ENCODE peak calls at places on chromosomes 11 and 22, in four cellular contexts. G, Y, Q and W are unnamed samples.

GRCh38 chr22:30626413-30626812 is 9.2 kb upstream of the SLC35E4 start:
- DNase-seq in G (no peak), Y (no peak), Q (no peak), W (no peak)

GRCh38 chr11:528815-529728 is 6.3 kb downstream of the HRAS start:
- DNase-seq in G (no peak), Y (no peak), Q (no peak), W (no peak)

GRCh38 chr11:110939471-110939870 is 227.2 kb upstream of the ARHGAP20 start:
- DNase-seq in G (no peak), Y (no peak), Q (no peak), W (no peak)

GRCh38 chr11:44969853-44970252 is 19.2 kb upstream of the TP53I11 start:
- DNase-seq in G (no peak), Y (no peak), Q (no peak), W (no peak)

GRCh38 chr11:109426442-109426841 is 4.5 kb downstream of the C11orf87 start:
- DNase-seq in G (no peak), Y (no peak), Q (no peak), W (no peak)

GRCh38 chr11:117663826-117664225 is 133.2 kb downstream of the DSCAML1 start:
- DNase-seq in G (no peak), Y (no peak), Q (no peak), W (peak)

GRCh38 chr11:46896719-46897406 is 21.5 kb downstream of the LRP4 start:
- DNase-seq in G (peak), Y (no peak), Q (no peak), W (no peak)

GRCh38 chr11:120400564-120401364 is 64.6 kb downstream of the ARHGEF12 start:
- DNase-seq in G (peak), Y (no peak), Q (peak), W (no peak)

GRCh38 chr11:12975149-12975548 is 34.0 kb upstream of the RASSF10 start:
- DNase-seq in G (peak), Y (no peak), Q (no peak), W (no peak)

GRCh38 chr22:30422481-30423295 is 2.9 kb upstream of the MTFP1 start:
- DNase-seq in G (peak), Y (no peak), Q (peak), W (no peak)

GRCh38 chr11:134640971-134641968 is 229.2 kb upstream of the B3GAT1 start:
- DNase-seq in G (no peak), Y (no peak), Q (no peak), W (no peak)

GRCh38 chr11:2523821-2524391 is 79.1 kb downstream of the KCNQ1 start:
- DNase-seq in G (no peak), Y (no peak), Q (peak), W (no peak)

GRCh38 chr22:39146256-39147101 is 6.0 kb downstream of the CBX7 start:
- DNase-seq in G (no peak), Y (no peak), Q (no peak), W (no peak)

GRCh38 chr11:118572914-118573550 is 823 bp downstream of the ARCN1 start:
- DNase-seq in G (peak), Y (no peak), Q (no peak), W (no peak)

GRCh38 chr11:24293964-24294363 is 202.9 kb upstream of the LUZP2 start:
- DNase-seq in G (no peak), Y (no peak), Q (no peak), W (no peak)

GRCh38 chr11:96272542-96273306 is 70.3 kb downstream of the MAML2 start:
- DNase-seq in G (peak), Y (no peak), Q (peak), W (no peak)

GRCh38 chr22:40237241-40237640 is 59.5 kb downstream of the TNRC6B start:
- DNase-seq in G (no peak), Y (no peak), Q (no peak), W (no peak)

GRCh38 chr11:86816251-86816726 is 15.9 kb downstream of the PRSS23 start:
- DNase-seq in G (peak), Y (no peak), Q (no peak), W (no peak)

GRCh38 chr11:17989306-17989705 is 23.5 kb downstream of the SERGEF start:
- DNase-seq in G (no peak), Y (no peak), Q (no peak), W (no peak)

GRCh38 chr22:36301851-36302250 is 48.9 kb downstream of the APOL1 start:
- DNase-seq in G (no peak), Y (no peak), Q (no peak), W (no peak)
- H3K27ac ChIP-seq in G (no peak), Y (no peak), Q (peak), W (no peak)

DNA sequence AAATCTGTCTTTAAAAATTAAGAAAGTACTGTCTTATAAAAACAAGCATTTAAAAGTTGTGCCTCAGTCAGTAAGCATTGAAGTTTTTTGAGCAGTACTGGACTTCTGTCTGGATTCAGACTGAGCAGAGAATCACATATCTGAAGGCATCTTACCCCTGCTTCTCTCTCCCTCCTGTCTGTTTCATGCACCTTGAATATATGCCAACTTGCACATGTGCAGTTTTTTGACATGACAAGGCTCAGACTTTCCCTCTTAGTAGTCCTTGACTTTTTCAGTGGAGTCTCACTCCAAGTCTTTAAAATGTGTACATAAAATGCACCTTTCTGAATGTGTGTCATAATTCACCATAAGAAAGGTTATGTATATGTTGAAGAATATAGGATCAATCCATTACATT is 19.8 kb downstream of the SPECC1L start:
- DNase-seq in G (no peak), Y (no peak), Q (no peak), W (no peak)
- H3K27ac ChIP-seq in G (peak), Y (no peak), Q (peak), W (no peak)

GRCh38 chr11:65114538-65115171 is 2.8 kb downstream of the ZNHIT2 start:
- DNase-seq in G (no peak), Y (no peak), Q (no peak), W (no peak)

GRCh38 chr11:65113839-65114238 is 2.2 kb downstream of the TM7SF2 start:
- DNase-seq in G (no peak), Y (no peak), Q (no peak), W (no peak)

GRCh38 chr11:65117206-65118096 is at the start of gene ZNHIT2:
- DNase-seq in G (peak), Y (peak), Q (peak), W (peak)

GRCh38 chr11:65116370-65117205 is 913 bp downstream of the ZNHIT2 start:
- DNase-seq in G (peak), Y (no peak), Q (peak), W (no peak)

GRCh38 chr11:65115361-65116082 is 2.0 kb downstream of the ZNHIT2 start:
- DNase-seq in G (no peak), Y (no peak), Q (no peak), W (no peak)
- H3K27ac ChIP-seq in G (no peak), Y (peak), Q (no peak), W (no peak)

GRCh38 chr22:24985824-24986214 is 33.3 kb downstream of the KIAA1671 start:
- DNase-seq in G (peak), Y (no peak), Q (no peak), W (no peak)

GRCh38 chr22:24990344-24990905 is 37.9 kb downstream of the KIAA1671 start:
- DNase-seq in G (no peak), Y (no peak), Q (no peak), W (no peak)

GRCh38 chr22:24986816-24987215 is 34.3 kb downstream of the KIAA1671 start:
- DNase-seq in G (no peak), Y (no peak), Q (no peak), W (no peak)

GRCh38 chr22:24989541-24989951 is 37.0 kb downstream of the KIAA1671 start:
- DNase-seq in G (peak), Y (no peak), Q (no peak), W (no peak)

DNA sequence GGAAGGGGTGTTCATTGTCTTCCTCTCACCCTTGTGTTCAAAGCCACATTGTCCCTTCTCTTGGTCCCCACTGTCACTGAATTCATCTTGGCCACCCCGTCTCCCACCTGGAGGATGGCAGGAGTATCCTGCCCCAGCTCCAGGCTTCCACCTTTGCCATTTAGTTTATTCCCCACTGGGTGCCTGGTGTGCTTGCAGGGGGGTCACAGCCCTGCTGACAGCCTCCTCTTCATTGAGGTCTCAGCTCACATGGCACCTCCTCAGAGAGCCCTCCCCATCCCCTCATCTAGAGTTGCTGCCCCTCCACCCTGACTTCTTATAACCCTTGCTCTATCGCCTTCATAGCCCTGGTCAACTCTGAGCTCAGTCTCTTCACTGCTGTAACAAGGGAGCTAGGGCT is 36.6 kb downstream of the KIAA1671 start:
- DNase-seq in G (no peak), Y (no peak), Q (no peak), W (no peak)
- H3K27ac ChIP-seq in G (peak), Y (no peak), Q (peak), W (peak)